ENCODE peak calls at places on chromosomes 6 and 20, in nine cellular contexts. Z, I, N, V, H, M, O, P and L are unnamed samples.

GRCh38 chr6:25193147-25193864 is 85.9 kb upstream of the CARMIL1 start:
- DNase-seq in Z (no peak), I (peak), N (peak), V (no peak), H (no peak), M (no peak), O (no peak), P (no peak), L (no peak)

GRCh38 chr6:159790947-159791598 is 806 bp downstream of the MRPL18 start:
- DNase-seq in Z (peak), I (peak), N (no peak), V (no peak), H (peak), M (peak), O (no peak), P (peak), L (no peak)

GRCh38 chr6:38095054-38095453 is 275.5 kb downstream of the ZFAND3 start:
- DNase-seq in Z (no peak), I (no peak), N (peak), V (no peak), H (no peak), M (no peak), O (no peak), P (no peak), L (no peak)

GRCh38 chr6:22250486-22250885 is 46.4 kb downstream of the PRL start:
- DNase-seq in Z (no peak), I (no peak), N (peak), V (no peak), H (no peak), M (no peak), O (no peak), P (no peak), L (no peak)

GRCh38 chr6:79946242-79946641 is 1.1 kb downstream of the ELOVL4 start:
- DNase-seq in Z (no peak), I (no peak), N (peak), V (no peak), H (peak), M (no peak), O (peak), P (no peak), L (peak)

GRCh38 chr6:159939591-159940016 is 29.3 kb upstream of the IGF2R start:
- DNase-seq in Z (no peak), I (no peak), N (no peak), V (peak), H (peak), M (no peak), O (no peak), P (no peak), L (no peak)

GRCh38 chr20:4713401-4713800 is 8.3 kb upstream of the PRND start:
- DNase-seq in Z (no peak), I (no peak), N (no peak), V (no peak), H (no peak), M (no peak), O (no peak), P (no peak), L (no peak)

GRCh38 chr6:5345324-5345723 is 84.0 kb downstream of the FARS2 start:
- DNase-seq in Z (no peak), I (no peak), N (no peak), V (no peak), H (no peak), M (no peak), O (no peak), P (no peak), L (no peak)

GRCh38 chr20:54668271-54669053 is 193.1 kb downstream of the DOK5 start:
- DNase-seq in Z (no peak), I (peak), N (peak), V (no peak), H (no peak), M (no peak), O (peak), P (peak), L (no peak)

GRCh38 chr6:169070506-169071176 is 183.0 kb downstream of the THBS2 start:
- DNase-seq in Z (no peak), I (peak), N (peak), V (peak), H (peak), M (no peak), O (no peak), P (no peak), L (no peak)

GRCh38 chr6:149317656-149318571 is at the start of gene TAB2:
- DNase-seq in Z (peak), I (peak), N (no peak), V (no peak), H (peak), M (peak), O (peak), P (peak), L (peak)

GRCh38 chr20:54622338-54623280 is 147.2 kb downstream of the DOK5 start:
- DNase-seq in Z (no peak), I (no peak), N (no peak), V (no peak), H (no peak), M (no peak), O (no peak), P (no peak), L (no peak)

GRCh38 chr6:99282479-99283062 is 66.9 kb downstream of the FAXC start:
- DNase-seq in Z (no peak), I (peak), N (peak), V (no peak), H (peak), M (no peak), O (no peak), P (no peak), L (no peak)

GRCh38 chr6:2770171-2770570 is 5.0 kb downstream of the WRNIP1 start:
- DNase-seq in Z (no peak), I (peak), N (no peak), V (peak), H (peak), M (no peak), O (no peak), P (no peak), L (no peak)

GRCh38 chr20:48298851-48299484 is 513.7 kb upstream of the SULF2 start:
- DNase-seq in Z (no peak), I (peak), N (peak), V (no peak), H (no peak), M (no peak), O (no peak), P (no peak), L (no peak)

GRCh38 chr20:64149141-64149540 is 15.1 kb upstream of the MYT1 start:
- DNase-seq in Z (no peak), I (no peak), N (no peak), V (no peak), H (no peak), M (peak), O (no peak), P (no peak), L (no peak)

GRCh38 chr20:7361321-7361720 is 578.9 kb downstream of the HAO1 start:
- DNase-seq in Z (no peak), I (no peak), N (no peak), V (no peak), H (no peak), M (no peak), O (no peak), P (no peak), L (no peak)

GRCh38 chr6:84763397-84764331 is 734 bp downstream of the TBX18 start:
- DNase-seq in Z (no peak), I (no peak), N (peak), V (peak), H (no peak), M (peak), O (no peak), P (no peak), L (no peak)

GRCh38 chr6:84582997-84583396 is 181.4 kb downstream of the TBX18 start:
- DNase-seq in Z (no peak), I (no peak), N (peak), V (no peak), H (no peak), M (no peak), O (no peak), P (no peak), L (no peak)

GRCh38 chr20:53186630-53187029 is 214.5 kb downstream of the TSHZ2 start:
- DNase-seq in Z (no peak), I (no peak), N (no peak), V (no peak), H (peak), M (no peak), O (no peak), P (no peak), L (no peak)

GRCh38 chr20:52004720-52005119 is 186.9 kb downstream of the ZFP64 start:
- DNase-seq in Z (no peak), I (no peak), N (no peak), V (no peak), H (peak), M (no peak), O (no peak), P (no peak), L (no peak)

GRCh38 chr20:3510110-3510509 is 39.3 kb downstream of the ATRN start:
- DNase-seq in Z (no peak), I (no peak), N (no peak), V (no peak), H (no peak), M (no peak), O (no peak), P (no peak), L (no peak)

GRCh38 chr6:53250761-53251672 is 97.7 kb downstream of the ELOVL5 start:
- DNase-seq in Z (no peak), I (no peak), N (peak), V (no peak), H (no peak), M (no peak), O (no peak), P (no peak), L (no peak)

GRCh38 chr6:17729223-17730077 is 22.7 kb upstream of the NUP153 start:
- DNase-seq in Z (no peak), I (no peak), N (peak), V (no peak), H (peak), M (no peak), O (no peak), P (no peak), L (no peak)

GRCh38 chr6:3711776-3712175 is 39.7 kb downstream of the PXDC1 start:
- DNase-seq in Z (no peak), I (no peak), N (no peak), V (no peak), H (no peak), M (no peak), O (no peak), P (no peak), L (no peak)

GRCh38 chr6:71977860-71978259 is 91.5 kb downstream of the RIMS1 start:
- DNase-seq in Z (no peak), I (no peak), N (peak), V (no peak), H (peak), M (no peak), O (no peak), P (no peak), L (no peak)

GRCh38 chr20:63885264-63886053 is 9.5 kb upstream of the DNAJC5 start:
- DNase-seq in Z (no peak), I (no peak), N (no peak), V (no peak), H (no peak), M (no peak), O (no peak), P (no peak), L (no peak)

GRCh38 chr20:24721891-24722530 is 227.1 kb upstream of the CST7 start:
- DNase-seq in Z (no peak), I (no peak), N (no peak), V (no peak), H (no peak), M (no peak), O (no peak), P (no peak), L (no peak)

GRCh38 chr20:32278199-32278643 is 770 bp downstream of the KIF3B start:
- DNase-seq in Z (no peak), I (peak), N (no peak), V (no peak), H (peak), M (no peak), O (peak), P (peak), L (no peak)

GRCh38 chr6:2396856-2397640 is 151.6 kb upstream of the GMDS start:
- DNase-seq in Z (no peak), I (no peak), N (peak), V (peak), H (no peak), M (no peak), O (no peak), P (no peak), L (no peak)

GRCh38 chr6:66838764-66839163 is 1131.7 kb upstream of the EYS start:
- DNase-seq in Z (no peak), I (no peak), N (no peak), V (no peak), H (no peak), M (no peak), O (no peak), P (no peak), L (no peak)

GRCh38 chr6:49497308-49497707 is 2.4 kb upstream of the GLYATL3 start:
- DNase-seq in Z (no peak), I (no peak), N (no peak), V (no peak), H (no peak), M (no peak), O (no peak), P (no peak), L (no peak)

GRCh38 chr6:108133594-108134179 is 32.1 kb upstream of the NR2E1 start:
- DNase-seq in Z (no peak), I (peak), N (peak), V (peak), H (no peak), M (peak), O (no peak), P (no peak), L (no peak)

GRCh38 chr20:22962567-22963439 is 72.3 kb upstream of the SSTR4 start:
- DNase-seq in Z (no peak), I (peak), N (peak), V (no peak), H (no peak), M (no peak), O (no peak), P (no peak), L (no peak)